ENCODE peak calls at places on chromosomes 1 and 21, in nine cellular contexts. G is CD8-positive, alpha-beta memory T cell; H is neuronal stem cell; K is MM.1S; R is testis; U is adrenal gland; V is mesenchymal stem cell; J is astrocyte of the spinal cord; N is cardiac fibroblast. E is an unnamed sample.

GRCh38 chr1:172117800-172118199 is 276.5 kb downstream of the DNM3 start:
- DNase-seq in G (peak), H (no peak), K (peak), R (no peak), U (no peak), V (no peak), J (no peak), N (no peak), E (no peak)

GRCh38 chr1:11701981-11702803 is 10.7 kb downstream of the DRAXIN start:
- DNase-seq in G (no peak), H (no peak), K (no peak), R (no peak), U (no peak), V (no peak), J (no peak), N (no peak), E (no peak)

GRCh38 chr1:48979940-48980339 is 203.2 kb upstream of the BEND5 start:
- DNase-seq in G (no peak), H (no peak), K (peak), R (no peak), U (no peak), V (no peak), J (no peak), N (no peak), E (no peak)

GRCh38 chr1:31800677-31800967 is 15.2 kb downstream of the SPOCD1 start:
- DNase-seq in G (no peak), H (no peak), K (no peak), R (no peak), U (no peak), V (no peak), J (no peak), N (no peak), E (no peak)

GRCh38 chr1:26696191-26696644 is 403 bp downstream of the ARID1A start:
- DNase-seq in G (no peak), H (no peak), K (no peak), R (no peak), U (no peak), V (no peak), J (no peak), N (no peak), E (no peak)

GRCh38 chr1:19070197-19070651 is 113.7 kb upstream of the IFFO2 start:
- DNase-seq in G (no peak), H (no peak), K (no peak), R (no peak), U (no peak), V (no peak), J (no peak), N (no peak), E (no peak)

GRCh38 chr1:28812669-28813468 is 899 bp downstream of the OPRD1 start:
- DNase-seq in G (no peak), H (no peak), K (no peak), R (no peak), U (no peak), V (no peak), J (no peak), N (no peak), E (no peak)

GRCh38 chr21:35227774-35228173 is 178.7 kb upstream of the RUNX1 start:
- DNase-seq in G (no peak), H (no peak), K (peak), R (no peak), U (no peak), V (no peak), J (no peak), N (no peak), E (no peak)

GRCh38 chr1:212256404-212256803 is 28.8 kb upstream of the PPP2R5A start:
- DNase-seq in G (peak), H (no peak), K (no peak), R (no peak), U (no peak), V (no peak), J (no peak), N (no peak), E (no peak)

GRCh38 chr1:234933031-234933430 is 195.6 kb downstream of the TOMM20 start:
- DNase-seq in G (no peak), H (no peak), K (no peak), R (no peak), U (peak), V (no peak), J (no peak), N (peak), E (no peak)

GRCh38 chr21:34826818-34827217 is 158.0 kb downstream of the CLIC6 start:
- DNase-seq in G (no peak), H (no peak), K (no peak), R (no peak), U (no peak), V (no peak), J (no peak), N (no peak), E (no peak)

GRCh38 chr1:92989936-92990582 is 28.8 kb upstream of the DIPK1A start:
- DNase-seq in G (no peak), H (no peak), K (no peak), R (no peak), U (no peak), V (no peak), J (no peak), N (no peak), E (no peak)

GRCh38 chr1:212353181-212353580 is 61.5 kb downstream of the PACC1 start:
- DNase-seq in G (no peak), H (no peak), K (no peak), R (no peak), U (no peak), V (peak), J (no peak), N (no peak), E (no peak)

GRCh38 chr1:87940410-87940809 is 611.7 kb downstream of the LMO4 start:
- DNase-seq in G (no peak), H (no peak), K (no peak), R (no peak), U (no peak), V (no peak), J (no peak), N (no peak), E (no peak)

GRCh38 chr21:34969431-34970036 is 79.6 kb downstream of the RUNX1 start:
- DNase-seq in G (no peak), H (no peak), K (no peak), R (no peak), U (no peak), V (no peak), J (no peak), N (peak), E (no peak)

GRCh38 chr1:77655431-77655974 is 27.0 kb downstream of the ZZZ3 start:
- DNase-seq in G (no peak), H (no peak), K (no peak), R (peak), U (no peak), V (peak), J (no peak), N (no peak), E (no peak)

GRCh38 chr1:77649127-77649526 is 33.3 kb downstream of the ZZZ3 start:
- DNase-seq in G (no peak), H (no peak), K (no peak), R (no peak), U (no peak), V (no peak), J (no peak), N (no peak), E (no peak)

GRCh38 chr1:77652970-77653516 is 29.4 kb downstream of the ZZZ3 start:
- DNase-seq in G (no peak), H (no peak), K (no peak), R (no peak), U (no peak), V (no peak), J (no peak), N (no peak), E (no peak)

GRCh38 chr1:77652179-77652745 is 30.2 kb downstream of the ZZZ3 start:
- DNase-seq in G (no peak), H (no peak), K (no peak), R (no peak), U (no peak), V (no peak), J (no peak), N (peak), E (no peak)
- H3K4me3 ChIP-seq in G (no peak), H (no peak), K (no peak), R (no peak), U (no peak), V (no peak), J (no peak), N (no peak), E (no peak)

GRCh38 chr1:53766766-53767409 is 27.9 kb upstream of the GLIS1 start:
- DNase-seq in G (no peak), H (no peak), K (peak), R (no peak), U (no peak), V (peak), J (peak), N (peak), E (no peak)
- H3K4me3 ChIP-seq in G (no peak), H (no peak), K (peak), R (no peak), U (no peak), V (peak), J (no peak), N (no peak), E (no peak)

GRCh38 chr1:17520473-17521319 is 18.8 kb upstream of the ARHGEF10L start:
- DNase-seq in G (no peak), H (no peak), K (no peak), R (no peak), U (no peak), V (no peak), J (no peak), N (no peak), E (no peak)
- H3K4me3 ChIP-seq in G (no peak), H (no peak), K (no peak), R (no peak), U (no peak), V (no peak), J (no peak), N (no peak), E (no peak)

GRCh38 chr1:15151871-15152270 is 1.7 kb upstream of the TMEM51 start:
- DNase-seq in G (no peak), H (no peak), K (no peak), R (no peak), U (no peak), V (no peak), J (no peak), N (no peak), E (no peak)
- H3K4me3 ChIP-seq in G (no peak), H (no peak), K (no peak), R (no peak), U (no peak), V (no peak), J (no peak), N (no peak), E (peak)

GRCh38 chr1:61461406-61462384 is 263.2 kb downstream of the TM2D1 start:
- DNase-seq in G (no peak), H (no peak), K (no peak), R (no peak), U (no peak), V (no peak), J (no peak), N (no peak), E (no peak)
- H3K4me3 ChIP-seq in G (no peak), H (no peak), K (no peak), R (no peak), U (no peak), V (no peak), J (no peak), N (no peak), E (no peak)

GRCh38 chr1:103156966-103157365 is 48.6 kb upstream of the COL11A1 start:
- DNase-seq in G (no peak), H (no peak), K (no peak), R (no peak), U (no peak), V (peak), J (peak), N (peak), E (no peak)
- H3K4me3 ChIP-seq in G (no peak), H (no peak), K (no peak), R (no peak), U (no peak), V (no peak), J (no peak), N (no peak), E (no peak)

GRCh38 chr1:54404939-54405880 is 984 bp downstream of the SSBP3 start:
- DNase-seq in G (peak), H (no peak), K (no peak), R (peak), U (peak), V (peak), J (no peak), N (no peak), E (no peak)

GRCh38 chr1:54402896-54403295 is 3.3 kb downstream of the SSBP3 start:
- DNase-seq in G (no peak), H (no peak), K (no peak), R (peak), U (no peak), V (peak), J (no peak), N (no peak), E (no peak)

GRCh38 chr1:54403808-54404261 is 2.4 kb downstream of the SSBP3 start:
- DNase-seq in G (no peak), H (no peak), K (no peak), R (peak), U (no peak), V (peak), J (peak), N (peak), E (no peak)

GRCh38 chr1:54403377-54403776 is 2.8 kb downstream of the SSBP3 start:
- DNase-seq in G (no peak), H (no peak), K (no peak), R (peak), U (no peak), V (no peak), J (no peak), N (no peak), E (no peak)

GRCh38 chr1:54404263-54404662 is 1.9 kb downstream of the SSBP3 start:
- DNase-seq in G (no peak), H (no peak), K (no peak), R (no peak), U (no peak), V (no peak), J (no peak), N (no peak), E (no peak)
- H3K4me3 ChIP-seq in G (peak), H (peak), K (no peak), R (peak), U (no peak), V (peak), J (peak), N (peak), E (peak)

GRCh38 chr1:200738348-200738732 is 353 bp upstream of the CAMSAP2 start:
- DNase-seq in G (no peak), H (no peak), K (no peak), R (no peak), U (no peak), V (no peak), J (no peak), N (peak), E (no peak)

GRCh38 chr1:200739499-200740290 is 1.0 kb downstream of the CAMSAP2 start:
- DNase-seq in G (no peak), H (no peak), K (no peak), R (peak), U (peak), V (peak), J (peak), N (peak), E (peak)

GRCh38 chr1:200738733-200739498 is at the start of gene CAMSAP2:
- DNase-seq in G (peak), H (peak), K (peak), R (peak), U (peak), V (peak), J (peak), N (peak), E (peak)

GRCh38 chr1:200740291-200741212 is 1.9 kb downstream of the CAMSAP2 start:
- DNase-seq in G (no peak), H (no peak), K (no peak), R (no peak), U (no peak), V (peak), J (peak), N (peak), E (no peak)

GRCh38 chr1:200737647-200738296 is 921 bp upstream of the CAMSAP2 start:
- DNase-seq in G (no peak), H (no peak), K (no peak), R (no peak), U (no peak), V (no peak), J (no peak), N (no peak), E (no peak)
- H3K4me3 ChIP-seq in G (peak), H (no peak), K (peak), R (no peak), U (no peak), V (peak), J (no peak), N (no peak), E (peak)

DNA sequence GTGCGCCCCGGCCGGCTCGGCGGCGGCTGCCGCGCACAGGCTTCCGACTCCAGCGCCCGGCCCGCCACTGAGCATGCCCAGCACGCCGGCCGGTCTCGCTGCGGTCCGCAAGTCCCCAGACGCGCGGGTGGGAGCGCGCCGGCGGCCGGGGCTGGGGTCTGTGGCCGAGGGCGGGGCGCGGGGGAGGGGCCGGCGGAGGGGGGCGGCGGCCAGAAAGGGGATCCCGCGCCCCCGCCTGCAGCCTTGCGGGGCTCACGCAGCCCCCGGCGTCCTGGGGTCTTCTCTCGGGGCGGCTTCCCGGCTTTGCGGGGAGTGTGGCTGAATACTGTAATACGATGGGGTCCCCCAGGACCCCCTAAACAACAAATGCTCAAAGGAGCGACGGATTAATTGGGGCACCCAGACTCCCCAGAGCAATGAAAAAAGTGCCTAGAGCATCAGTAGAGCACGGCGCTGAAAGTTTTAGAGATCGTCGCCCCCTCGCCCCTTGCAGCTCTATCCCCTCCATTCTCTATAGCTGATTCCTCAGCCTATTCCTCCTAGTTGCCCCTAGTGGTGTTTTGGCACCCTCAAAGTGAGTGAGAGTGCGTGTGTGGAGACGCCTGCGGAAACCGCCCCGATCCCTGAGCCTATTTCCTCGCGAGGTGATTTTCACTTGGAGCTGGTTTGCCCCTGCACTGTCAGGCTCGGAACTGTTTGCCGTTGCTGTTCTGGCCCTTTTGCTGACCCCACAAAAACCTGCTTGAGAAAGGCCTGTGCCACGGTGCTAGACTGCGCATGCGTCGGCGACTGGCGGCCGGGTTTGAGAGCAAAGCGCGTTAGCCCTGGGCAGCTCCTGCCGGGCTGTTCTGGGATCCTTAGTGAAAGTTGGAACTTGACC is at the start of gene VAV3:
- DNase-seq in G (peak), H (peak), K (peak), R (peak), U (peak), V (peak), J (peak), N (peak), E (peak)
- H3K4me3 ChIP-seq in G (peak), H (peak), K (peak), R (peak), U (peak), V (peak), J (peak), N (peak), E (peak)

DNA sequence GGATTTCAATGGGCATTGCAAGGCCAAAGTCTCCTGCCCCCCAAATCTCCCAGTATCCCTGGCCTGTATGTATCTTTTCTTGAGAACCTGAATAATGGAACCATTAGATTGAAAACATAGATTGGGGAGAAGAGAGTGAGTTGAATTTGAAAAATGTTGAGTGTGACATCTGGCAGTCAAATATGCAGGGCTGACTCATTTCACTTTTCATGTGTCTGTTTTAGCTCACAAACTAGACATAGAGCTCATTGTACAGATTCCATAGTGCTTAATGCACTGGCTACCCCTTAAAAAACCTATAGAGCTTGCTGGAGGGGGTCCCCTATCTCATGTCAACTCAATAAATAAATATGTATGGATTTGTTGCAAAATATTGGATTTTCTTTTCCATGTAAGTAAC is 30.8 kb downstream of the DDR2 start:
- DNase-seq in G (no peak), H (no peak), K (no peak), R (no peak), U (no peak), V (peak), J (peak), N (no peak), E (no peak)
- H3K4me3 ChIP-seq in G (no peak), H (no peak), K (no peak), R (no peak), U (no peak), V (peak), J (no peak), N (no peak), E (no peak)

E was measured in coronary artery.